ENCODE peak calls at places on chromosome 18, in nine cellular contexts. V is PC-3, J is neural progenitor cell, B is GM23248, S is HCT116, E is GM23338, P is MM.1S, K is SK-N-SH, N is OCI-LY7. X is an unnamed sample.

GRCh38 chr18:48031011-48031480 is 100.6 kb upstream of the SMAD2 start:
- DNase-seq in J (peak), K (peak), P (peak), E (peak), N (peak), V (peak), S (peak), B (peak), X (peak)

GRCh38 chr18:62741118-62741566 is 25.8 kb downstream of the PHLPP1 start:
- DNase-seq in E (peak), N (no peak), P (no peak), K (no peak), J (no peak), S (peak), V (peak), B (peak), X (peak)

GRCh38 chr18:286515-287310 is 18.9 kb upstream of the THOC1 start:
- DNase-seq in P (peak), K (peak), S (no peak), B (peak), E (peak), N (no peak), J (peak), V (peak), X (peak)

GRCh38 chr18:11178951-11179549 is 29.7 kb upstream of the PIEZO2 start:
- DNase-seq in S (no peak), K (no peak), N (no peak), P (no peak), E (no peak), V (no peak), J (no peak), B (peak), X (no peak)

GRCh38 chr18:7548721-7549120 is 18.4 kb upstream of the PTPRM start:
- DNase-seq in J (no peak), V (no peak), K (no peak), B (no peak), P (no peak), S (no peak), N (no peak), E (no peak), X (no peak)

GRCh38 chr18:58218111-58218510 is 174.1 kb downstream of the NEDD4L start:
- DNase-seq in K (no peak), S (no peak), E (no peak), V (peak), J (no peak), P (no peak), B (peak), N (no peak), X (no peak)

GRCh38 chr18:28637897-28638296 is 461.0 kb upstream of the CDH2 start:
- DNase-seq in P (no peak), V (peak), S (no peak), B (no peak), K (no peak), E (peak), N (no peak), J (no peak), X (no peak)

GRCh38 chr18:35581555-35582309 is at the start of gene GALNT1:
- DNase-seq in E (peak), V (no peak), N (peak), K (peak), S (no peak), B (peak), P (peak), J (peak), X (peak)

GRCh38 chr18:32328379-32328778 is 138.5 kb downstream of the MEP1B start:
- DNase-seq in V (peak), P (no peak), J (no peak), E (no peak), K (no peak), B (peak), S (no peak), N (no peak), X (no peak)

GRCh38 chr18:37299471-37300304 is 265.9 kb downstream of the CELF4 start:
- DNase-seq in K (peak), J (no peak), V (peak), E (peak), N (no peak), S (peak), P (no peak), B (peak), X (peak)

GRCh38 chr18:36829362-36830140 is 624 bp downstream of the KIAA1328 start:
- DNase-seq in V (peak), S (no peak), E (no peak), P (no peak), K (no peak), B (peak), N (no peak), J (peak), X (peak)

GRCh38 chr18:31677592-31677991 is 6.8 kb downstream of the B4GALT6 start:
- DNase-seq in S (no peak), E (no peak), B (no peak), J (no peak), V (no peak), P (no peak), N (no peak), K (no peak), X (no peak)

GRCh38 chr18:70322928-70323327 is 34.1 kb downstream of the SOCS6 start:
- DNase-seq in S (no peak), P (no peak), N (no peak), J (peak), V (peak), K (no peak), B (peak), E (no peak), X (peak)

GRCh38 chr18:2304378-2305175 is 266.7 kb downstream of the METTL4 start:
- DNase-seq in V (peak), E (no peak), B (peak), K (no peak), N (no peak), J (no peak), S (no peak), P (no peak), X (no peak)

GRCh38 chr18:28267878-28268625 is 91.1 kb upstream of the CDH2 start:
- DNase-seq in S (no peak), J (no peak), K (no peak), E (no peak), P (no peak), V (peak), B (peak), N (no peak), X (no peak)

GRCh38 chr18:3499498-3499897 is 49.5 kb downstream of the TGIF1 start:
- DNase-seq in V (no peak), K (peak), J (peak), N (no peak), S (no peak), B (no peak), E (peak), P (no peak), X (no peak)

GRCh38 chr18:44839239-44839666 is 158.6 kb downstream of the SETBP1 start:
- DNase-seq in V (peak), S (no peak), K (no peak), N (no peak), E (peak), P (peak), J (peak), B (peak), X (peak)

GRCh38 chr18:77106331-77106730 is 26.3 kb downstream of the MBP start:
- DNase-seq in V (no peak), B (no peak), S (no peak), P (no peak), N (no peak), E (no peak), J (no peak), K (no peak), X (no peak)
- H3K4me2 ChIP-seq in V (no peak), B (no peak), S (no peak), P (no peak), N (no peak), E (no peak), J (no peak), K (no peak), X (no peak)

GRCh38 chr18:74289137-74289536 is 2.6 kb downstream of the CYB5A start:
- DNase-seq in K (no peak), N (no peak), E (no peak), P (no peak), V (peak), S (no peak), J (no peak), B (peak), X (no peak)
- TF ChIP-seq EZH2phosphoT487 in K (no peak), N (no peak), E (no peak), P (no peak), V (no peak), S (no peak), J (no peak), B (no peak), X (no peak)

DNA sequence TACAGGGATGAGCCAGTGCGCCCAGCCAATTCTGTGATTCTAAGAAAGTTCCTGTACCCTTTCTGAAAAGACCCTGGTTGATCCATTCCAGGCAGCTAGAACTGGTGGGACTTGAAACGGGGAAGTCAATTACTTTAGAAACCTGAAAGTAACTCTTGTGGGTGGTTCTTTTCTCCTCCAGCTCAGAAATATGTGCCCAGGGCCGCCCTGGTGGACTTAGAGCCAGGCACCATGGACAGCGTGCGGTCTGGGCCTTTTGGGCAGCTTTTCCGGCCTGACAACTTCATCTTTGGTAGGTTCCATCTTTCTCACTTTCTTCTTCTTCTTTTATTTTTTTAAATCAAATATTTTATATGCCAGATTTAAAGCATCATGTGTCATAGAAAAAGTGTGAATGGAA is 2.7 kb downstream of the TUBB6 start:
- DNase-seq in K (no peak), P (no peak), E (no peak), B (peak), V (no peak), J (no peak), S (no peak), N (no peak), X (no peak)
- H3K4me2 ChIP-seq in K (no peak), P (no peak), E (no peak), B (peak), V (no peak), J (no peak), S (no peak), N (no peak), X (no peak)

GRCh38 chr18:22728016-22728415 is 205.1 kb upstream of the RBBP8 start:
- DNase-seq in V (no peak), B (no peak), E (no peak), K (no peak), N (no peak), P (no peak), S (no peak), J (no peak), X (peak)

GRCh38 chr18:22723221-22723620 is 209.9 kb upstream of the RBBP8 start:
- DNase-seq in S (no peak), K (no peak), B (no peak), E (no peak), N (no peak), J (no peak), V (no peak), P (no peak), X (no peak)

GRCh38 chr18:22726469-22726868 is 206.7 kb upstream of the RBBP8 start:
- DNase-seq in J (no peak), P (peak), K (no peak), V (no peak), B (no peak), S (no peak), N (no peak), E (no peak), X (no peak)

GRCh38 chr18:22728481-22729105 is 204.5 kb upstream of the RBBP8 start:
- DNase-seq in S (no peak), B (no peak), P (no peak), K (no peak), E (no peak), V (no peak), N (no peak), J (no peak), X (no peak)

GRCh38 chr18:22723741-22724140 is 209.4 kb upstream of the RBBP8 start:
- DNase-seq in K (no peak), N (no peak), E (no peak), V (no peak), B (no peak), S (no peak), J (no peak), P (no peak), X (peak)
- TF ChIP-seq EZH2phosphoT487 in K (no peak), N (no peak), E (no peak), V (no peak), B (no peak), S (no peak), J (no peak), P (no peak), X (no peak)

GRCh38 chr18:53219853-53220252 is 879.9 kb downstream of the DCC start:
- DNase-seq in J (no peak), B (no peak), E (peak), V (no peak), P (no peak), S (no peak), N (no peak), K (no peak), X (no peak)

GRCh38 chr18:53225567-53226325 is 885.7 kb downstream of the DCC start:
- DNase-seq in N (no peak), S (no peak), K (no peak), B (no peak), V (no peak), P (no peak), J (no peak), E (no peak), X (no peak)
- H3K4me2 ChIP-seq in N (no peak), S (no peak), K (no peak), B (no peak), V (no peak), P (peak), J (no peak), E (no peak), X (no peak)